ENCODE peak calls at places on chromosomes 4 and X, in seven cellular contexts. P is Caki2; X is KG1; S is EL; A is fibroblast of pulmonary artery; N is activated effector memory CD4-positive, alpha-beta T cell treated with Interleukin-2 at 50 U/mL for 16 hours; Y is endothelial cell. O is an unnamed sample.

GRCh38 chr4:24664956-24665355 is 80.6 kb upstream of the DHX15 start:
- DNase-seq in X (no peak), A (peak), P (no peak), Y (no peak), S (no peak), N (no peak), O (no peak)

GRCh38 chr4:154928640-154929257 is 147.7 kb downstream of the RBM46 start:
- DNase-seq in X (no peak), N (no peak), Y (peak), P (peak), A (peak), S (peak), O (peak)

GRCh38 chr4:125313497-125313896 is 1.3 kb upstream of the FAT4 start:
- DNase-seq in X (peak), A (peak), P (peak), S (peak), Y (peak), N (no peak), O (peak)

GRCh38 chrX:69136546-69137331 is 28.5 kb downstream of the PJA1 start:
- DNase-seq in Y (peak), X (no peak), S (no peak), N (no peak), P (no peak), A (peak), O (peak)

GRCh38 chr4:56668267-56668666 is 12.8 kb downstream of the HOPX start:
- DNase-seq in A (no peak), N (no peak), S (no peak), P (no peak), X (no peak), Y (no peak), O (no peak)

GRCh38 chr4:89889289-89889688 is 5.4 kb upstream of the MMRN1 start:
- DNase-seq in A (peak), X (no peak), P (no peak), S (no peak), Y (peak), N (no peak), O (no peak)

GRCh38 chr4:87679449-87680169 is 29.5 kb downstream of the DMP1 start:
- DNase-seq in Y (peak), A (peak), N (peak), S (peak), X (no peak), P (peak), O (peak)

GRCh38 chrX:49101629-49101984 is 21.9 kb upstream of the WDR45 start:
- DNase-seq in X (no peak), S (no peak), N (no peak), A (no peak), Y (no peak), P (no peak), O (peak)

GRCh38 chrX:23332101-23332887 is 2.4 kb upstream of the PTCHD1 start:
- DNase-seq in X (no peak), Y (no peak), P (no peak), A (no peak), N (no peak), S (no peak), O (peak)

GRCh38 chr4:103400405-103400804 is 202.3 kb upstream of the CENPE start:
- DNase-seq in A (peak), N (no peak), X (no peak), S (peak), P (peak), Y (no peak), O (no peak)

GRCh38 chr4:117064297-117064696 is 21.1 kb downstream of the TRAM1L1 start:
- DNase-seq in N (no peak), X (no peak), S (no peak), A (no peak), Y (no peak), P (peak), O (no peak)

GRCh38 chrX:9282325-9282724 is 182.5 kb upstream of the TBL1X start:
- DNase-seq in X (no peak), A (peak), Y (no peak), S (no peak), P (no peak), N (no peak), O (no peak)

GRCh38 chr4:42436950-42437349 is 39.7 kb downstream of the SHISA3 start:
- DNase-seq in Y (no peak), N (no peak), P (no peak), A (no peak), X (no peak), S (no peak), O (no peak)

GRCh38 chr4:61214680-61215079 is 14.6 kb downstream of the ADGRL3 start:
- DNase-seq in X (no peak), P (no peak), A (no peak), N (no peak), S (no peak), Y (no peak), O (no peak)

GRCh38 chrX:128739539-128739938 is 687.3 kb upstream of the ACTRT1 start:
- DNase-seq in P (no peak), Y (no peak), A (no peak), N (no peak), S (no peak), X (no peak), O (no peak)

GRCh38 chr4:41509411-41510008 is 28.4 kb upstream of the LIMCH1 start:
- DNase-seq in A (no peak), X (no peak), S (peak), Y (no peak), P (no peak), N (no peak), O (no peak)